ENCODE peak calls at places on chromosome 1, in ten cellular contexts. N, Z, J, M, Q, A, C, U, W and D are unnamed samples.

GRCh38 chr1:34549199-34549598 is 205.6 kb upstream of the GJB5 start:
- DNase-seq in N (peak), Z (peak), J (no peak), M (no peak), Q (no peak), A (no peak), C (no peak), U (no peak), W (no peak), D (no peak)

GRCh38 chr1:245666412-245666811 is 511.6 kb downstream of the KIF26B start:
- DNase-seq in N (no peak), Z (peak), J (no peak), M (no peak), Q (no peak), A (no peak), C (no peak), U (no peak), W (no peak), D (no peak)

GRCh38 chr1:64031191-64031590 is 172.2 kb upstream of the UBE2U start:
- DNase-seq in N (peak), Z (no peak), J (no peak), M (no peak), Q (no peak), A (no peak), C (no peak), U (no peak), W (no peak), D (no peak)

GRCh38 chr1:220825819-220826551 is 39.3 kb downstream of the MTARC1 start:
- DNase-seq in N (peak), Z (no peak), J (no peak), M (no peak), Q (no peak), A (no peak), C (no peak), U (no peak), W (no peak), D (peak)

GRCh38 chr1:9912264-9912936 is 2.3 kb upstream of the CTNNBIP1 start:
- DNase-seq in N (no peak), Z (no peak), J (no peak), M (no peak), Q (no peak), A (no peak), C (no peak), U (no peak), W (no peak), D (no peak)

GRCh38 chr1:228939001-228939691 is 203.9 kb downstream of the RHOU start:
- DNase-seq in N (no peak), Z (peak), J (no peak), M (no peak), Q (no peak), A (no peak), C (no peak), U (no peak), W (no peak), D (no peak)

GRCh38 chr1:64539808-64540207 is 69.9 kb downstream of the CACHD1 start:
- DNase-seq in N (peak), Z (no peak), J (no peak), M (no peak), Q (no peak), A (no peak), C (no peak), U (no peak), W (peak), D (no peak)

GRCh38 chr1:32939655-32940371 is 24.8 kb downstream of the RNF19B start:
- DNase-seq in N (peak), Z (no peak), J (no peak), M (no peak), Q (no peak), A (no peak), C (no peak), U (no peak), W (peak), D (no peak)

GRCh38 chr1:205171369-205171768 is 40.1 kb downstream of the DSTYK start:
- DNase-seq in N (no peak), Z (no peak), J (no peak), M (no peak), Q (no peak), A (no peak), C (no peak), U (no peak), W (no peak), D (no peak)

GRCh38 chr1:112906155-112906698 is 49.8 kb downstream of the SLC16A1 start:
- DNase-seq in N (no peak), Z (no peak), J (no peak), M (no peak), Q (no peak), A (no peak), C (no peak), U (no peak), W (no peak), D (no peak)

GRCh38 chr1:199283814-199284213 is 645.0 kb downstream of the PTPRC start:
- DNase-seq in N (no peak), Z (no peak), J (no peak), M (no peak), Q (no peak), A (no peak), C (no peak), U (no peak), W (no peak), D (no peak)